ENCODE peak calls at places on chromosomes 7 and 10, in four cellular contexts. One of them, this sample, is unnamed.

GRCh38 chr7:34281260-34281659 is 375.9 kb downstream of the BMPER start:
- DNase-seq in Right ventricle myocardium superior: no peak
- DNase-seq in EH: peak
- DNase-seq in foreskin melanocyte: no peak
- DNase-seq in this sample: no peak

GRCh38 chr10:45008524-45009161 is 7.9 kb downstream of the ZNF22 start:
- DNase-seq in Right ventricle myocardium superior: no peak
- DNase-seq in EH: peak
- DNase-seq in foreskin melanocyte: peak
- DNase-seq in this sample: no peak

GRCh38 chr7:360454-361100 is 70.6 kb downstream of the FOXL3 start:
- DNase-seq in Right ventricle myocardium superior: peak
- DNase-seq in EH: no peak
- DNase-seq in foreskin melanocyte: no peak
- DNase-seq in this sample: peak

GRCh38 chr10:60816624-60817023 is 38.3 kb downstream of the CDK1 start:
- DNase-seq in Right ventricle myocardium superior: no peak
- DNase-seq in EH: peak
- DNase-seq in foreskin melanocyte: peak
- DNase-seq in this sample: no peak

GRCh38 chr10:86190291-86190690 is 176.3 kb downstream of the GRID1 start:
- DNase-seq in Right ventricle myocardium superior: no peak
- DNase-seq in EH: no peak
- DNase-seq in foreskin melanocyte: no peak
- DNase-seq in this sample: no peak

GRCh38 chr7:37833107-37833817 is 15.1 kb upstream of the NME8 start:
- DNase-seq in Right ventricle myocardium superior: peak
- DNase-seq in EH: peak
- DNase-seq in foreskin melanocyte: peak
- DNase-seq in this sample: no peak

GRCh38 chr10:101687088-101687487 is 7.9 kb downstream of the FBXW4 start:
- DNase-seq in Right ventricle myocardium superior: no peak
- DNase-seq in EH: no peak
- DNase-seq in foreskin melanocyte: no peak
- DNase-seq in this sample: no peak

GRCh38 chr10:3779146-3779707 is 5.8 kb downstream of the KLF6 start:
- DNase-seq in Right ventricle myocardium superior: no peak
- DNase-seq in EH: peak
- DNase-seq in foreskin melanocyte: peak
- DNase-seq in this sample: no peak

GRCh38 chr10:11080564-11080984 is 62.9 kb downstream of the CELF2 start:
- DNase-seq in Right ventricle myocardium superior: no peak
- DNase-seq in EH: no peak
- DNase-seq in foreskin melanocyte: no peak
- DNase-seq in this sample: no peak

GRCh38 chr7:1083729-1084657 is 3.9 kb upstream of the GPER1 start:
- DNase-seq in Right ventricle myocardium superior: peak
- DNase-seq in EH: no peak
- DNase-seq in foreskin melanocyte: no peak
- DNase-seq in this sample: no peak

GRCh38 chr10:86254526-86255174 is 111.9 kb downstream of the GRID1 start:
- DNase-seq in Right ventricle myocardium superior: no peak
- DNase-seq in EH: no peak
- DNase-seq in foreskin melanocyte: no peak
- DNase-seq in this sample: no peak

GRCh38 chr10:8379906-8380832 is 325.7 kb downstream of the GATA3 start:
- DNase-seq in Right ventricle myocardium superior: no peak
- DNase-seq in EH: no peak
- DNase-seq in foreskin melanocyte: no peak
- DNase-seq in this sample: no peak

GRCh38 chr10:117804470-117805011 is 242.2 kb downstream of the RAB11FIP2 start:
- DNase-seq in Right ventricle myocardium superior: no peak
- DNase-seq in EH: no peak
- DNase-seq in foreskin melanocyte: peak
- DNase-seq in this sample: no peak

GRCh38 chr7:98251251-98251843 is 685 bp downstream of the TECPR1 start:
- DNase-seq in Right ventricle myocardium superior: peak
- DNase-seq in EH: no peak
- DNase-seq in foreskin melanocyte: no peak
- DNase-seq in this sample: no peak

GRCh38 chr7:85974176-85974575 is 669.5 kb upstream of the GRM3 start:
- DNase-seq in Right ventricle myocardium superior: no peak
- DNase-seq in EH: no peak
- DNase-seq in foreskin melanocyte: no peak
- DNase-seq in this sample: no peak

GRCh38 chr7:69622014-69622818 is 23.9 kb downstream of the AUTS2 start:
- DNase-seq in Right ventricle myocardium superior: no peak
- DNase-seq in EH: no peak
- DNase-seq in foreskin melanocyte: peak
- DNase-seq in this sample: no peak

This sample was measured in RWPE2.